ENCODE peak calls at places on chromosomes 2 and 18, in six cellular contexts. U is right lobe of liver, K is IMR-90, V is esophagus squamous epithelium, D is tibial nerve, J is uterus. Q is an unnamed sample.

GRCh38 chr2:186704897-186705296 is 11.0 kb downstream of the FAM171B start:
- DNase-seq in U (no peak), K (no peak), V (no peak), D (no peak), J (no peak), Q (no peak)

GRCh38 chr18:13179566-13180113 is 38.9 kb upstream of the LDLRAD4 start:
- DNase-seq in J (no peak), D (no peak), K (no peak), V (no peak), U (peak; percentile 78), Q (no peak)

GRCh38 chr2:101858910-101859309 is 132.8 kb upstream of the IL1R2 start:
- DNase-seq in K (no peak), V (no peak), D (no peak), J (no peak), U (no peak), Q (no peak)

GRCh38 chr18:9658111-9658641 is 43.8 kb upstream of the PPP4R1 start:
- DNase-seq in D (no peak), K (no peak), J (no peak), V (no peak), U (no peak), Q (no peak)

GRCh38 chr18:62526098-62527025 is 3.5 kb downstream of the ZCCHC2 start:
- DNase-seq in J (peak; percentile 86), V (no peak), D (peak; percentile 58), U (peak; percentile 93), K (peak; percentile 80), Q (peak; percentile 72)

GRCh38 chr2:8193686-8194615 is 487.9 kb upstream of the ID2 start:
- DNase-seq in U (no peak), J (no peak), V (no peak), K (no peak), D (no peak), Q (no peak)

GRCh38 chr2:199982444-199982843 is 27.1 kb downstream of the MAIP1 start:
- DNase-seq in J (no peak), U (no peak), D (no peak), V (no peak), K (no peak), Q (no peak)

GRCh38 chr2:240203031-240203841 is 62.8 kb upstream of the OTOS start:
- DNase-seq in U (peak; percentile 26), V (no peak), K (no peak), D (no peak), J (no peak), Q (no peak)

GRCh38 chr2:233063976-233064411 is 3.9 kb downstream of the INPP5D start:
- DNase-seq in K (no peak), J (no peak), V (no peak), D (no peak), U (peak; percentile 41), Q (no peak)

GRCh38 chr2:108417254-108417653 is 31.8 kb upstream of the GCC2 start:
- DNase-seq in V (no peak), K (no peak), D (no peak), J (no peak), U (no peak), Q (no peak)

GRCh38 chr2:44543773-44544725 is 182.3 kb downstream of the CAMKMT start:
- DNase-seq in V (no peak), D (no peak), K (no peak), J (no peak), U (no peak), Q (no peak)

GRCh38 chr18:44229693-44230108 is 451.0 kb upstream of the SETBP1 start:
- DNase-seq in K (peak; percentile 1), J (peak; percentile 82), D (peak; percentile 24), V (no peak), U (peak; percentile 46), Q (no peak)

GRCh38 chr2:98709530-98709929 is 21.4 kb downstream of the MGAT4A start:
- DNase-seq in V (no peak), J (no peak), D (no peak), U (peak; percentile 78), K (no peak), Q (no peak)

GRCh38 chr2:33134086-33134763 is 187.5 kb downstream of the LTBP1 start:
- DNase-seq in J (peak; percentile 71), K (peak; percentile 99), D (peak; percentile 45), U (peak; percentile 65), V (no peak), Q (peak; percentile 51)

GRCh38 chr2:133667085-133667484 is 98.8 kb upstream of the NCKAP5 start:
- DNase-seq in K (peak; percentile 94), V (no peak), D (no peak), J (no peak), U (no peak), Q (no peak)

GRCh38 chr18:11368020-11368419 is 218.7 kb upstream of the PIEZO2 start:
- DNase-seq in J (no peak), V (no peak), D (no peak), K (peak; percentile 36), U (no peak), Q (no peak)

GRCh38 chr2:217086038-217086522 is 226.2 kb upstream of the TNP1 start:
- DNase-seq in K (peak; percentile 64), U (no peak), D (no peak), V (no peak), J (no peak), Q (no peak)

GRCh38 chr2:27356056-27356381 is 545 bp downstream of the GTF3C2 start:
- DNase-seq in D (no peak), V (no peak), J (peak; percentile 31), U (peak; percentile 66), K (peak; percentile 53), Q (no peak)

GRCh38 chr2:27351802-27352598 is 4.6 kb downstream of the GTF3C2 start:
- DNase-seq in K (no peak), U (no peak), D (no peak), V (no peak), J (no peak), Q (no peak)

GRCh38 chr2:27354597-27354927 is 2.0 kb downstream of the GTF3C2 start:
- DNase-seq in J (no peak), V (no peak), K (no peak), U (no peak), D (no peak), Q (no peak)

GRCh38 chr2:27353762-27354596 is 2.6 kb downstream of the GTF3C2 start:
- DNase-seq in K (peak; percentile 58), J (no peak), V (no peak), U (no peak), D (no peak), Q (no peak)

GRCh38 chr2:27356382-27357181 is at the start of gene GTF3C2:
- DNase-seq in V (peak; percentile 87), D (peak; percentile 89), J (peak; percentile 94), U (peak; percentile 95), K (peak; percentile 97), Q (peak; percentile 89)
- TF ChIP-seq POLR2A in V (no peak), D (no peak), J (peak; percentile 32), U (no peak), K (peak; percentile 91), Q (no peak)

GRCh38 chr2:237592425-237592980 is 2.0 kb upstream of the RAB17 start:
- DNase-seq in V (no peak), J (no peak), D (no peak), U (no peak), K (no peak), Q (no peak)

GRCh38 chr2:237591379-237591881 is 896 bp upstream of the RAB17 start:
- DNase-seq in V (no peak), K (no peak), U (no peak), J (no peak), D (no peak), Q (no peak)

GRCh38 chr2:237593036-237593435 is 2.5 kb upstream of the RAB17 start:
- DNase-seq in U (no peak), V (no peak), D (no peak), J (no peak), K (no peak), Q (no peak)

GRCh38 chr2:237590272-237591020 is at the start of gene RAB17:
- DNase-seq in D (no peak), K (peak; percentile 39), V (no peak), U (peak; percentile 96), J (no peak), Q (peak; percentile 40)

GRCh38 chr2:237591021-237591370 is 462 bp upstream of the RAB17 start:
- DNase-seq in J (no peak), U (peak; percentile 90), V (no peak), K (no peak), D (no peak), Q (no peak)
- TF ChIP-seq POLR2A in J (no peak), U (no peak), V (no peak), K (no peak), D (no peak), Q (no peak)

GRCh38 chr18:28208712-28209265 is 31.9 kb upstream of the CDH2 start:
- DNase-seq in D (no peak), U (no peak), K (no peak), J (no peak), V (no peak), Q (no peak)

GRCh38 chr18:28208268-28208667 is 31.3 kb upstream of the CDH2 start:
- DNase-seq in U (no peak), K (no peak), D (no peak), J (no peak), V (no peak), Q (no peak)

DNA sequence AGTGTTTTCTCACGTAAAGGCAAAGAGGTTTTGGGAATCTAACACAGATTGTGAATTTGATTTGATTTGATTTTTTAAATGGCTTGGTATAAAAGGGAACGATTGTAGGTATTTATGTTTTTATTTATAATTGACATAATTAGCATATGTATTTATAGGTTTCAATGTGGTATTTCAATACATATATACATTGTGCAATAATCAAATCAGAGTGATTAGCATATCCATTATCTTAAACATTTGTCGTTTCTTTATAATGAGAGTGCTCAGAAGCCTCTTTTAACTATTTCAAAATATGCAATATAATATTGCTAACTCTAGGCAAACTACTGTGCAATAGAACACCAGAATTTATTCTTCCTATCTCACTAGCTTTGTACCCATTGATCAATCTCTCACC is 35.1 kb upstream of the CDH2 start:
- DNase-seq in U (no peak), V (no peak), D (no peak), K (no peak), J (no peak), Q (no peak)
- TF ChIP-seq POLR2A in U (no peak), V (no peak), D (no peak), K (no peak), J (no peak), Q (no peak)

GRCh38 chr2:37647941-37648315 is 23.5 kb downstream of the CDC42EP3 start:
- DNase-seq in U (no peak), V (no peak), D (no peak), J (no peak), K (no peak), Q (no peak)

GRCh38 chr2:37644191-37644590 is 27.3 kb downstream of the CDC42EP3 start:
- DNase-seq in J (no peak), D (no peak), K (no peak), U (no peak), V (no peak), Q (no peak)

GRCh38 chr2:37643102-37644078 is 28.1 kb downstream of the CDC42EP3 start:
- DNase-seq in J (no peak), K (no peak), U (no peak), V (no peak), D (no peak), Q (no peak)

GRCh38 chr2:37645836-37646235 is 25.6 kb downstream of the CDC42EP3 start:
- DNase-seq in V (no peak), J (no peak), K (no peak), D (no peak), U (no peak), Q (no peak)

DNA sequence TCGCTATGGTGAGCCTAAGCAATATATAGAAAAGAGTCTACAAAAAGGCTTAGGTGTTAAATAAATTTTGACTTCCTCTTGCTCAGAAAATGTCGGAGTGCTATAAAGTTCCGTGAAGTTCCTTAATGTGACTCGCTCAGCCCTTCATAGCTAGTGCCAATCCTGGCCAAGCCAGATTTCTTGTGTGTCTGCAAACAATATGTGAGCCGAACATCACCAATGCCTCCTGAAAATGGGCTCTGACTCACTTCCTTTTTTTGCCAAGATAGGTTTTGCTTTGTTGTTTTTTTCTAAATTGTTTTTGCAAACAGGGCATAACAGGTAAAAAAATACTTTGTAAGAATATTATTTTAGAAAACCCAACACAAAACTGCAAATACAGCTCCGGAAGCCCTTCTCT is 26.1 kb downstream of the CDC42EP3 start:
- DNase-seq in K (peak; percentile 72), V (no peak), D (no peak), U (no peak), J (no peak), Q (no peak)
- TF ChIP-seq POLR2A in K (no peak), V (no peak), D (no peak), U (no peak), J (no peak), Q (no peak)

Q was measured in H54.